ENCODE peak calls at places on chromosomes 13 and 19, in six cellular contexts. U, Q, W, V, X and Z are unnamed samples.

GRCh38 chr13:33518442-33518841 is 232.9 kb upstream of the STARD13 start:
- DNase-seq in V (no peak), U (no peak), Q (no peak), W (no peak), X (no peak), Z (peak)

GRCh38 chr19:9362905-9363304 is at the start of gene ZNF177:
- DNase-seq in W (no peak), Q (no peak), U (no peak), X (no peak), V (peak), Z (peak)

GRCh38 chr19:33304760-33305647 is 2.7 kb upstream of the CEBPA start:
- DNase-seq in U (peak), Q (peak), V (peak), X (no peak), W (no peak), Z (peak)

GRCh38 chr13:44768775-44769578 is 192.8 kb upstream of the TSC22D1 start:
- DNase-seq in U (no peak), W (no peak), V (no peak), X (peak), Q (no peak), Z (no peak)

GRCh38 chr19:52086481-52086880 is 9.1 kb downstream of the ZNF841 start:
- DNase-seq in Q (no peak), X (no peak), V (no peak), U (no peak), W (no peak), Z (peak)

GRCh38 chr13:60583196-60583908 is 186.3 kb downstream of the TDRD3 start:
- DNase-seq in V (no peak), X (no peak), U (no peak), W (no peak), Q (peak), Z (peak)

GRCh38 chr13:95982144-95982543 is 71.1 kb downstream of the UGGT2 start:
- DNase-seq in Q (no peak), X (no peak), V (no peak), W (no peak), U (no peak), Z (no peak)

GRCh38 chr19:40553885-40554857 is 22.5 kb upstream of the SHKBP1 start:
- DNase-seq in X (no peak), W (no peak), V (no peak), U (no peak), Q (no peak), Z (no peak)

GRCh38 chr19:46839752-46840151 is 10.9 kb downstream of the AP2S1 start:
- DNase-seq in X (no peak), V (no peak), Q (no peak), U (no peak), W (no peak), Z (no peak)

GRCh38 chr13:100269837-100270236 is 180.9 kb downstream of the PCCA start:
- DNase-seq in Q (no peak), X (no peak), U (no peak), W (peak), V (no peak), Z (no peak)

GRCh38 chr13:22176968-22177545 is 506.2 kb downstream of the FGF9 start:
- DNase-seq in Q (no peak), V (no peak), W (no peak), U (no peak), X (no peak), Z (no peak)

GRCh38 chr19:17415107-17415506 is 4.7 kb upstream of the MVB12A start:
- DNase-seq in U (no peak), W (no peak), X (no peak), V (no peak), Q (no peak), Z (no peak)

GRCh38 chr13:112965103-112965502 is 3.9 kb upstream of the MCF2L start:
- DNase-seq in Q (no peak), V (no peak), X (no peak), W (no peak), U (no peak), Z (no peak)

GRCh38 chr19:35559281-35559659 is 4.2 kb downstream of the ATP4A start:
- DNase-seq in U (no peak), W (no peak), X (peak), Q (no peak), V (no peak), Z (peak)

GRCh38 chr13:29858231-29858630 is 7.8 kb upstream of the UBL3 start:
- DNase-seq in U (no peak), X (no peak), Q (no peak), V (no peak), W (no peak), Z (no peak)

GRCh38 chr19:46648070-46648960 is 12.3 kb upstream of the GNG8 start:
- DNase-seq in U (no peak), Q (no peak), X (no peak), V (no peak), W (no peak), Z (peak)

GRCh38 chr13:20416223-20416622 is 109.4 kb downstream of the CRYL1 start:
- DNase-seq in Q (no peak), U (no peak), X (no peak), V (no peak), W (no peak), Z (no peak)

GRCh38 chr13:25912961-25913360 is 138.9 kb downstream of the SHISA2 start:
- DNase-seq in V (no peak), X (no peak), U (no peak), Q (no peak), W (no peak), Z (no peak)

GRCh38 chr13:44764334-44764733 is 188.2 kb upstream of the TSC22D1 start:
- DNase-seq in U (no peak), V (no peak), X (no peak), W (no peak), Q (no peak), Z (peak)

GRCh38 chr13:108102771-108103170 is 112.6 kb downstream of the LIG4 start:
- DNase-seq in V (no peak), X (no peak), Q (no peak), U (no peak), W (no peak), Z (no peak)

GRCh38 chr13:43567608-43568007 is 219.2 kb downstream of the ENOX1 start:
- DNase-seq in W (no peak), Q (no peak), V (no peak), X (no peak), U (peak), Z (no peak)

GRCh38 chr13:110388141-110388943 is 81.3 kb downstream of the COL4A2 start:
- DNase-seq in U (no peak), V (no peak), W (no peak), Q (no peak), X (no peak), Z (peak)

GRCh38 chr19:34305221-34306058 is 51.1 kb downstream of the GARRE1 start:
- DNase-seq in X (no peak), U (no peak), W (peak), V (no peak), Q (no peak), Z (no peak)

GRCh38 chr19:12723643-12724426 is at the start of gene TNPO2:
- DNase-seq in Q (peak), W (peak), X (peak), U (peak), V (peak), Z (peak)

GRCh38 chr19:16920816-16921529 is 32.2 kb downstream of the F2RL3 start:
- DNase-seq in U (no peak), X (no peak), W (no peak), V (peak), Q (no peak), Z (peak)

GRCh38 chr13:80408270-80408669 is 67.3 kb upstream of the SPRY2 start:
- DNase-seq in Q (no peak), V (peak), X (no peak), U (peak), W (no peak), Z (peak)

GRCh38 chr13:40874138-40874776 is 84.8 kb downstream of the SLC25A15 start:
- DNase-seq in X (no peak), W (no peak), U (no peak), Q (no peak), V (no peak), Z (peak)

GRCh38 chr13:98706446-98707110 is 45.9 kb downstream of the SLC15A1 start:
- DNase-seq in U (peak), W (no peak), V (no peak), X (peak), Q (peak), Z (no peak)

GRCh38 chr13:100565291-100565690 is 23.3 kb downstream of the GGACT start:
- DNase-seq in Q (peak), W (no peak), X (no peak), U (no peak), V (no peak), Z (no peak)

GRCh38 chr19:6173190-6173589 is 37.7 kb downstream of the ACSBG2 start:
- DNase-seq in W (no peak), V (no peak), X (no peak), Q (no peak), U (no peak), Z (no peak)

GRCh38 chr13:33153421-33154381 is 131.9 kb downstream of the STARD13 start:
- DNase-seq in U (no peak), W (peak), Q (peak), V (no peak), X (no peak), Z (no peak)

GRCh38 chr13:114054830-114055439 is 77.5 kb downstream of the RASA3 start:
- DNase-seq in V (no peak), W (no peak), Q (no peak), X (no peak), U (no peak), Z (peak)

GRCh38 chr13:114050536-114051450 is 76.9 kb upstream of the C13orf46 start:
- DNase-seq in X (no peak), V (no peak), U (no peak), Q (no peak), W (no peak), Z (no peak)

GRCh38 chr13:114054269-114054668 is 78.2 kb downstream of the RASA3 start:
- DNase-seq in V (peak), Q (no peak), X (no peak), U (no peak), W (no peak), Z (peak)

GRCh38 chr13:114055766-114056165 is 76.7 kb downstream of the RASA3 start:
- DNase-seq in W (no peak), U (no peak), Q (no peak), V (no peak), X (no peak), Z (no peak)

DNA sequence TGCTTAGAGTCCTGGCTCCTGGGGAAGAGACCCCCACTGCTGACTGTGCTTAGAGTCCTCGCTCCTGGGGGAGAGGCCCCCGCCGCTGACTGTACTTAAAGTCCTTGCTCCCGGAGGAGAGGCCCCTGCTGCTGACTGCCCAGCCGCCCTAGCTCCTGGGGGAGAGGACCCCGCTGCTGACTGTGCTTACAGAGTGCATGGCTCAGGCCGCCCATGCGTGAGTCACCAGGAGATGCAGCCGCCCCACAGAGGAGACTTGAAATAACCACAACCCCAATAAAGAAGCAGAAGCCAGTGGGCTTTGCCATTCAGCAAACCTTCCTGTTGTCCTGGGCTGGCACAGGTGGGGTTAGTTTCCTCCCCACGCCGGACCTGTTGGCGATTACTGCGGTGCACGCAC is 79.2 kb upstream of the C13orf46 start:
- DNase-seq in X (no peak), U (no peak), Q (no peak), V (no peak), W (no peak), Z (peak)
- TF ChIP-seq MYC in X (no peak), U (no peak), Q (no peak), V (no peak), W (no peak), Z (peak)

GRCh38 chr13:38349386-38350113 is at the start of gene UFM1:
- DNase-seq in Q (peak), V (peak), U (peak), X (peak), W (peak), Z (peak)
- TF ChIP-seq POLR2A in Q (peak), V (peak), U (peak), X (peak), W (peak), Z (peak)

GRCh38 chr19:7863157-7863970 is 10.8 kb downstream of the PRR36 start:
- DNase-seq in X (no peak), V (no peak), W (no peak), Q (no peak), U (no peak), Z (no peak)

GRCh38 chr19:7865262-7865911 is 8.8 kb downstream of the PRR36 start:
- DNase-seq in Q (no peak), U (no peak), W (no peak), X (no peak), V (peak), Z (no peak)

GRCh38 chr19:7866399-7867091 is 7.6 kb downstream of the PRR36 start:
- DNase-seq in X (no peak), Q (peak), V (no peak), U (no peak), W (no peak), Z (no peak)

GRCh38 chr19:7863971-7864718 is 10.0 kb downstream of the PRR36 start:
- DNase-seq in W (no peak), U (no peak), X (no peak), Q (no peak), V (no peak), Z (no peak)

GRCh38 chr19:7864719-7865074 is 9.5 kb downstream of the PRR36 start:
- DNase-seq in Q (no peak), V (no peak), X (no peak), U (no peak), W (no peak), Z (no peak)
- TF ChIP-seq MYC in Q (no peak), V (no peak), X (no peak), U (no peak), W (no peak), Z (no peak)

GRCh38 chr13:49651775-49652690 is 23.7 kb downstream of the ARL11 start:
- DNase-seq in W (no peak), X (no peak), V (no peak), U (no peak), Q (no peak), Z (no peak)
- TF ChIP-seq POLR2A in W (no peak), X (no peak), V (no peak), U (no peak), Q (no peak), Z (no peak)

GRCh38 chr13:97267418-97268059 is 45.4 kb downstream of the MBNL2 start:
- DNase-seq in V (no peak), U (no peak), X (no peak), Q (no peak), W (no peak), Z (no peak)

GRCh38 chr13:97266328-97266727 is 44.2 kb downstream of the MBNL2 start:
- DNase-seq in W (no peak), Q (no peak), X (no peak), U (no peak), V (no peak), Z (no peak)

GRCh38 chr13:97264663-97265062 is 42.5 kb downstream of the MBNL2 start:
- DNase-seq in X (no peak), V (no peak), U (no peak), Q (no peak), W (no peak), Z (no peak)

GRCh38 chr13:97268772-97269171 is 46.6 kb downstream of the MBNL2 start:
- DNase-seq in X (no peak), V (no peak), Q (no peak), U (no peak), W (peak), Z (no peak)

DNA sequence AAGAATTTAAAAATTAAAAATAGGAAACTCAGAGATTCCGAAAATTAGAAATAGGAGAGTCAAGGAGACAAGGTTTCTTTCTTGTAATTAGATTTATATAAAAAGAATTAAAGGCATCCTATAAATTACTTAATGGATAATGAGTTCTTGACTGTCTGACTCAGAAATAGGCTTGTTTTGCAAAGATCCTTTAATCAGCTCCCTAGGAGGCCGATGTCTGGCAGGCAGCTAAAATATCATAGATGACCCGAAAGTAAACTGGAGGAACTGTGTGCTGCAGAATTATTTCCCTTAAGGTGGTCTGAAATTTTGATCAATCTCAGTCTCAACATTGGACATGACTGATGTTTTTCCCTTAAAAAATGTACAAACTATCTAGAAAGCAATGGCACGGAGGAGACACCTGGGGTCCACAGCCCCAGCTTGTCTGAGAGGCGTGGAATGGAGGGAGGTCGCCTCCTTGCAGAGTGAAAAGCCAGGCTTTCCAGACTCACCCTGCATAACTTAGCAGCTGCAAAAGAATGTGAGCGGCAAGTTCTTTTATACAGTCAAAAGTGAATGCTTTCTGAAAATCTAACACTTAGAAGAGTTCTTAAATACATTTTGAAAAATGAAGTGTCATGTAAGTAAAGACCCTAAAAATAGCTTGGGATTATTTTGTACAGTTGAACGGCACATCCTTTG is 44.7 kb downstream of the MBNL2 start:
- DNase-seq in W (no peak), U (no peak), V (no peak), X (no peak), Q (no peak), Z (no peak)
- TF ChIP-seq MYC in W (no peak), U (no peak), V (no peak), X (no peak), Q (no peak), Z (no peak)

GRCh38 chr13:75537401-75538365 is at the start of gene COMMD6:
- DNase-seq in U (peak), X (peak), W (peak), V (peak), Q (peak), Z (peak)
- TF ChIP-seq POLR2A in U (peak), X (peak), W (peak), V (peak), Q (peak), Z (peak)

GRCh38 chr13:78802912-78803311 is 144.0 kb upstream of the OBI1 start:
- DNase-seq in Q (no peak), W (no peak), X (no peak), U (no peak), V (no peak), Z (no peak)

GRCh38 chr13:78806457-78806856 is 147.5 kb upstream of the OBI1 start:
- DNase-seq in X (no peak), Q (peak), V (no peak), U (peak), W (peak), Z (peak)
- TF ChIP-seq MYC in X (no peak), Q (no peak), V (no peak), U (no peak), W (no peak), Z (no peak)

GRCh38 chr13:74134226-74134776 is at the start of gene KLF12:
- DNase-seq in X (peak), U (peak), Q (peak), V (peak), W (peak), Z (peak)

GRCh38 chr13:74132152-74132767 is 1.9 kb downstream of the KLF12 start:
- DNase-seq in W (peak), X (no peak), U (no peak), Q (peak), V (no peak), Z (no peak)

GRCh38 chr13:74133657-74134201 is 475 bp downstream of the KLF12 start:
- DNase-seq in V (no peak), X (peak), W (peak), Q (peak), U (peak), Z (peak)

GRCh38 chr13:74131206-74131605 is 3.0 kb downstream of the KLF12 start:
- DNase-seq in X (no peak), U (no peak), Q (peak), V (no peak), W (no peak), Z (no peak)

GRCh38 chr13:74132768-74133656 is 1.2 kb downstream of the KLF12 start:
- DNase-seq in Q (no peak), X (no peak), U (peak), W (peak), V (no peak), Z (no peak)
- TF ChIP-seq POLR2A in Q (no peak), X (no peak), U (no peak), W (no peak), V (no peak), Z (no peak)

DNA sequence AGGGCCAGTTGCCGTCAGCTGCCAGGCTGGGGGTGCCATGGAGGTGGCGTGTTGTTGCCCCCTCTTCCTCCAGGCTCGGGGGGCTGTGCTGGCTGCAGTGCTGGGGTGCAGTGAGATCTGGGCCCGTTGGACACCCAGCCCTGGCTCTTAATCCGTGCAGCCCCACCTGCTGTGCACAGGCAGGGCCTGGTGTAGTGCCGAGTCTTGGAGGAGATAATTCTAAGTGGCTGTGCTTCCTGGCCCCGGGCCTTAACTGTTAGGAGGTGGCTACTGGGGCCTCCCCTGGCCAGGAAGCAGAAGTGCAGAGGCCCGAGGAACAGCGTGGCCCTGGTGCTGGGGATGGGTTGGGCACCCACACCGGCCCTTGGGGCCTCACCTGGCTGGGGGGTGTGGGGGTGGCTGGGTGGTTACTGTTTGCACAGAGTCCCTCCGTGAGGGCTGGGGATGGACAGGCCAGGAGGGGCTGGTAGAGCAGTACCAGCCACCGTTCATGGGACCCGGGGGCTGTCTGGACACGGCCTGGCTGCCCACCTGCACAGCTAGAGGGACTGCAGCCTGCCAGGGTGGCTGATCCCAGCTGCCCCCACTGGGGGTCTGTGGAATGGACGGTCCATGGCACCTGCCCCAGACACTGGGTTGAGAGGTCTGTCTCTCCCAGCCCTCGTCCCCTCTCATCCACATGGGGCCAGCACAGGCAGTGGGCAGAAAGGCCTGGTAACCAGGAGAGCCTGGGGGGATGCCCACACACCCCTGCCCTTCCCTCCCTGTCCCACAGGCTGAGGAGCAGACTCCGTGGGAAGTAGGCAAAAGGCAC is 3.3 kb downstream of the GPX4 start:
- DNase-seq in V (peak), W (no peak), Q (peak), X (no peak), U (peak), Z (peak)
- TF ChIP-seq MYC in V (no peak), W (no peak), Q (peak), X (no peak), U (no peak), Z (no peak)